ENCODE peak calls at places on chromosomes 4 and X, in six cellular contexts. A is neural progenitor cell, W is fibroblast of lung, O is adipocyte, H is mammary epithelial cell, G is H9. B is an unnamed sample.

GRCh38 chrX:50680990-50681389 is 133.0 kb downstream of the SHROOM4 start:
- DNase-seq in A (peak), W (no peak), O (no peak), H (peak), G (no peak), B (no peak)

GRCh38 chr4:79597266-79597665 is 189.2 kb upstream of the GK2 start:
- DNase-seq in A (no peak), W (peak), O (peak), H (no peak), G (no peak), B (peak)

GRCh38 chrX:45771114-45771513 is 570.4 kb upstream of the DIPK2B start:
- DNase-seq in A (no peak), W (peak), O (peak), H (peak), G (no peak), B (peak)

GRCh38 chr4:155271557-155271956 is 63.1 kb downstream of the NPY2R start:
- DNase-seq in A (peak), W (peak), O (peak), H (no peak), G (no peak), B (no peak)

GRCh38 chrX:68177542-68177941 is 255.8 kb downstream of the OPHN1 start:
- DNase-seq in A (no peak), W (peak), O (no peak), H (peak), G (no peak), B (no peak)

GRCh38 chrX:3461824-3462508 is 115.5 kb upstream of the MXRA5 start:
- DNase-seq in A (no peak), W (no peak), O (peak), H (no peak), G (no peak), B (no peak)

GRCh38 chrX:100381613-100382012 is 28.5 kb downstream of the PCDH19 start:
- DNase-seq in A (no peak), W (no peak), O (peak), H (peak), G (no peak), B (no peak)

GRCh38 chrX:12898073-12898472 is 8.3 kb upstream of the TLR8 start:
- DNase-seq in A (no peak), W (no peak), O (no peak), H (no peak), G (no peak), B (no peak)

GRCh38 chr4:115090483-115091075 is 22.8 kb downstream of the NDST4 start:
- DNase-seq in A (peak), W (peak), O (peak), H (peak), G (no peak), B (no peak)

GRCh38 chr4:2364654-2365053 is 53.8 kb downstream of the ZFYVE28 start:
- DNase-seq in A (no peak), W (peak), O (no peak), H (peak), G (no peak), B (no peak)

GRCh38 chrX:104172788-104173187 is 6.5 kb downstream of the FAM199X start:
- DNase-seq in A (no peak), W (no peak), O (no peak), H (no peak), G (no peak), B (no peak)

GRCh38 chr4:19809989-19810388 is 441.7 kb upstream of the SLIT2 start:
- DNase-seq in A (no peak), W (no peak), O (no peak), H (no peak), G (no peak), B (no peak)

GRCh38 chr4:139622856-139623255 is 42.8 kb upstream of the MGST2 start:
- DNase-seq in A (peak), W (no peak), O (no peak), H (no peak), G (no peak), B (no peak)

GRCh38 chrX:42746606-42747005 is 31.4 kb downstream of the PPP1R2C start:
- DNase-seq in A (no peak), W (peak), O (peak), H (no peak), G (no peak), B (no peak)

GRCh38 chr4:158053086-158053485 is 119.7 kb downstream of the GASK1B start:
- DNase-seq in A (no peak), W (no peak), O (no peak), H (no peak), G (no peak), B (no peak)

GRCh38 chrX:12956704-12957541 is 18.0 kb upstream of the TMSB4X start:
- DNase-seq in A (no peak), W (peak), O (peak), H (peak), G (no peak), B (no peak)

GRCh38 chr4:156321203-156321602 is 367.5 kb upstream of the CTSO start:
- DNase-seq in A (no peak), W (peak), O (peak), H (peak), G (no peak), B (peak)

GRCh38 chr4:6105311-6105911 is 87.2 kb upstream of the C4orf50 start:
- DNase-seq in A (no peak), W (no peak), O (no peak), H (no peak), G (peak), B (no peak)

GRCh38 chr4:76611164-76611563 is 176.1 kb downstream of the SHROOM3 start:
- DNase-seq in A (no peak), W (peak), O (peak), H (no peak), G (no peak), B (no peak)

GRCh38 chr4:13642576-13642975 is 15.1 kb upstream of the BOD1L1 start:
- DNase-seq in A (no peak), W (peak), O (peak), H (no peak), G (no peak), B (no peak)

GRCh38 chr4:104989363-104989762 is 157.3 kb upstream of the TET2 start:
- DNase-seq in A (no peak), W (peak), O (peak), H (peak), G (no peak), B (no peak)

GRCh38 chr4:182022899-182023298 is 220.3 kb upstream of the TENM3 start:
- DNase-seq in A (no peak), W (peak), O (peak), H (no peak), G (no peak), B (no peak)

GRCh38 chrX:47030339-47030738 is 47.9 kb upstream of the RGN start:
- DNase-seq in A (peak), W (peak), O (peak), H (peak), G (no peak), B (no peak)

GRCh38 chrX:130523460-130524394 is 121.9 kb downstream of the RBMX2 start:
- DNase-seq in A (peak), W (peak), O (peak), H (no peak), G (peak), B (no peak)

DNA sequence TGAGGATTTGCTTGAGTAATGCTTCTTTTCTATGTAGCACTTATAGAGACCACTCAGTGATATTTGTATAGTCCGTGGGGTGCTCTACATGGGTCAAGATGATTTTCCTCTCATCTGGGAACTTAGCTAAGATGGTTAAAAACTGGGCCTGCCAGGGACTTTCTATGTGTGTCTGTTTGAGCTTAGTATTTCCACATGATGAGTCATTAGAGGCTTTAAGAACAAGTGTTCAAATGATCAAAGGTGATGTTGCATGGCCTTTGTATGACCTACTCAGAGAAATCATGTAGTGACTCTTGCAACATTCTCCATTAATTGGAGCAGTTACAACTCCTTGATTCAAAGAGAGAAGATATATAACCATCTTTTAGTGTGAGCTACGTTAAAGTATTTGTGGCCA is 1480.5 kb upstream of the IGFBP7 start:
- DNase-seq in A (no peak), W (no peak), O (no peak), H (no peak), G (no peak), B (no peak)
- H3K9ac ChIP-seq in A (no peak), W (no peak), O (no peak), H (no peak), G (no peak), B (no peak)

DNA sequence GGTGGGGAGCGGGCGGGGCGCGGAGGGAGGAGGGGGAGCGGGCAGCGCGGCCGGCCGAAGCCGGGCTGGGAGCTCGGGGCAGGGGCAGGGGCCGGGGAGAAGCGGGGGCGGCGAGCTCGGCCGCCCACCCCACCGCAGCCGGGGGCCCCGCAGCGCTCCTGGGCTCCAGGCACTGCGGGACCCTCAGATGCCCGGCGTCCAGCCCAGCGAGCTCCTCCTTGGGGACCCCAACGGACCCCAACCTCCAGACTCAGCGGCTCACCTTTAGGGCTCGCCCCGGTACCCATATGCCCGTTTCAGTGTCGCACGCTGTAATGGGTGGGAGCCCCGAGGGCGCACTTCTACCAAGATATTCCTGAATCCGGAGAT is 357 bp upstream of the ADGRG2 start:
- DNase-seq in A (no peak), W (no peak), O (no peak), H (no peak), G (no peak), B (no peak)
- H3K9ac ChIP-seq in A (no peak), W (no peak), O (no peak), H (no peak), G (no peak), B (no peak)

GRCh38 chrX:13966071-13966850 is 63.4 kb downstream of the GEMIN8 start:
- DNase-seq in A (no peak), W (no peak), O (no peak), H (no peak), G (no peak), B (no peak)
- H3K9ac ChIP-seq in A (no peak), W (no peak), O (no peak), H (no peak), G (no peak), B (no peak)

GRCh38 chrX:124215786-124216185 is 116.7 kb upstream of the TEX13D start:
- DNase-seq in A (no peak), W (no peak), O (no peak), H (no peak), G (no peak), B (no peak)
- H3K9ac ChIP-seq in A (no peak), W (no peak), O (no peak), H (no peak), G (no peak), B (no peak)

B was measured in keratinocyte.